ENCODE peak calls at places on chromosomes 1 and 21, in four cellular contexts. One of them, this sample, is unnamed.
A peak's percentile ranks its signal among the peaks of the same experiment; 100 is the strongest.

GRCh38 chr1:27031235-27032118 is 18.8 kb upstream of the TENT5B start:
- DNase-seq in K562: peak; percentile 23
- DNase-seq in stomach: peak; percentile 86
- DNase-seq in transverse colon: peak; percentile 89
- DNase-seq in this sample: no peak

GRCh38 chr1:147919881-147920280 is 8.3 kb upstream of the GPR89B start:
- DNase-seq in K562: no peak
- DNase-seq in stomach: no peak
- DNase-seq in transverse colon: no peak
- DNase-seq in this sample: no peak

GRCh38 chr21:45510466-45510955 is 31.7 kb downstream of the SLC19A1 start:
- DNase-seq in K562: no peak
- DNase-seq in transverse colon: no peak
- DNase-seq in stomach: no peak
- DNase-seq in this sample: no peak

GRCh38 chr21:29072873-29073221 is 601 bp downstream of the CCT8 start:
- DNase-seq in stomach: no peak
- DNase-seq in transverse colon: no peak
- DNase-seq in K562: no peak
- DNase-seq in this sample: no peak

GRCh38 chr1:51336004-51336403 is 5.6 kb upstream of the TTC39A start:
- DNase-seq in K562: no peak
- DNase-seq in stomach: peak; percentile 24
- DNase-seq in transverse colon: no peak
- DNase-seq in this sample: no peak

GRCh38 chr1:100309863-100310262 is 42.4 kb upstream of the CDC14A start:
- DNase-seq in K562: no peak
- DNase-seq in transverse colon: no peak
- DNase-seq in stomach: no peak
- DNase-seq in this sample: no peak

GRCh38 chr1:230048322-230048721 is 18.7 kb upstream of the GALNT2 start:
- DNase-seq in transverse colon: no peak
- DNase-seq in stomach: no peak
- DNase-seq in K562: no peak
- DNase-seq in this sample: no peak

GRCh38 chr1:221834698-221835538 is 93.0 kb upstream of the DUSP10 start:
- DNase-seq in stomach: no peak
- DNase-seq in K562: no peak
- DNase-seq in transverse colon: no peak
- DNase-seq in this sample: no peak

GRCh38 chr1:153682730-153683129 is 4.2 kb downstream of the NPR1 start:
- DNase-seq in stomach: no peak
- DNase-seq in K562: no peak
- DNase-seq in transverse colon: no peak
- DNase-seq in this sample: no peak

GRCh38 chr21:26236281-26236680 is 65.7 kb upstream of the APP start:
- DNase-seq in stomach: no peak
- DNase-seq in transverse colon: no peak
- DNase-seq in K562: no peak
- DNase-seq in this sample: no peak

GRCh38 chr1:66300986-66301451 is 232.9 kb upstream of the SGIP1 start:
- DNase-seq in transverse colon: no peak
- DNase-seq in K562: no peak
- DNase-seq in stomach: no peak
- DNase-seq in this sample: no peak

GRCh38 chr1:51738681-51739080 is 121.8 kb downstream of the OSBPL9 start:
- DNase-seq in K562: no peak
- DNase-seq in transverse colon: no peak
- DNase-seq in stomach: no peak
- DNase-seq in this sample: no peak

GRCh38 chr1:25806418-25806817 is 6.4 kb downstream of the SELENON start:
- DNase-seq in transverse colon: no peak
- DNase-seq in stomach: no peak
- DNase-seq in K562: no peak
- DNase-seq in this sample: no peak

GRCh38 chr21:38811257-38811656 is 5.5 kb downstream of the ETS2 start:
- DNase-seq in K562: no peak
- DNase-seq in transverse colon: no peak
- DNase-seq in stomach: no peak
- DNase-seq in this sample: no peak

GRCh38 chr1:6506210-6507036 is 15.0 kb upstream of the PLEKHG5 start:
- DNase-seq in stomach: no peak
- DNase-seq in K562: no peak
- DNase-seq in transverse colon: no peak
- DNase-seq in this sample: no peak

GRCh38 chr1:197302775-197303174 is 34.7 kb downstream of the CRB1 start:
- DNase-seq in stomach: no peak
- DNase-seq in K562: no peak
- DNase-seq in transverse colon: no peak
- DNase-seq in this sample: no peak

GRCh38 chr1:165512817-165513216 is 31.0 kb upstream of the LRRC52 start:
- DNase-seq in transverse colon: no peak
- DNase-seq in K562: no peak
- DNase-seq in stomach: no peak
- DNase-seq in this sample: no peak

GRCh38 chr1:205348559-205349477 is 7.9 kb downstream of the KLHDC8A start:
- DNase-seq in transverse colon: no peak
- DNase-seq in K562: no peak
- DNase-seq in stomach: no peak
- DNase-seq in this sample: no peak

GRCh38 chr1:62286778-62287224 is 32.4 kb downstream of the KANK4 start:
- DNase-seq in K562: no peak
- DNase-seq in transverse colon: peak; percentile 37
- DNase-seq in stomach: no peak
- DNase-seq in this sample: no peak

GRCh38 chr1:41862411-41863221 is 56.1 kb downstream of the HIVEP3 start:
- DNase-seq in transverse colon: no peak
- DNase-seq in K562: no peak
- DNase-seq in stomach: no peak
- DNase-seq in this sample: no peak
- TF ChIP-seq POLR2A in transverse colon: no peak
- TF ChIP-seq POLR2A in K562: no peak
- TF ChIP-seq POLR2A in stomach: no peak
- TF ChIP-seq POLR2A in this sample: no peak

GRCh38 chr1:231959225-231959884 is 332.8 kb downstream of the DISC1 start:
- DNase-seq in transverse colon: no peak
- DNase-seq in K562: no peak
- DNase-seq in stomach: no peak
- DNase-seq in this sample: no peak
- TF ChIP-seq POLR2AphosphoS5 in transverse colon: no peak
- TF ChIP-seq POLR2AphosphoS5 in K562: no peak
- TF ChIP-seq POLR2AphosphoS5 in stomach: no peak
- TF ChIP-seq POLR2AphosphoS5 in this sample: no peak

GRCh38 chr1:211282023-211282373 is 22.8 kb downstream of the RCOR3 start:
- DNase-seq in stomach: no peak
- DNase-seq in transverse colon: no peak
- DNase-seq in K562: no peak
- DNase-seq in this sample: no peak

GRCh38 chr1:211281322-211282022 is 22.3 kb downstream of the RCOR3 start:
- DNase-seq in K562: no peak
- DNase-seq in transverse colon: no peak
- DNase-seq in stomach: no peak
- DNase-seq in this sample: no peak

GRCh38 chr1:211280910-211281309 is 21.7 kb downstream of the RCOR3 start:
- DNase-seq in K562: no peak
- DNase-seq in transverse colon: no peak
- DNase-seq in stomach: no peak
- DNase-seq in this sample: no peak

GRCh38 chr1:211285196-211285595 is 26.0 kb downstream of the RCOR3 start:
- DNase-seq in K562: no peak
- DNase-seq in transverse colon: no peak
- DNase-seq in stomach: no peak
- DNase-seq in this sample: no peak

GRCh38 chr1:211279340-211279739 is 20.2 kb downstream of the RCOR3 start:
- DNase-seq in K562: no peak
- DNase-seq in stomach: no peak
- DNase-seq in transverse colon: no peak
- DNase-seq in this sample: no peak
- H3K4me3 ChIP-seq in K562: no peak overlapping the region
- H3K4me3 ChIP-seq in stomach: no peak overlapping the region
- H3K4me3 ChIP-seq in transverse colon: no peak overlapping the region
- H3K4me3 ChIP-seq in this sample: no peak overlapping the region

GRCh38 chr1:86914998-86915736 is 732 bp downstream of the HS2ST1 start:
- DNase-seq in stomach: peak; percentile 52
- DNase-seq in K562: no peak
- DNase-seq in transverse colon: peak; percentile 54
- DNase-seq in this sample: no peak

GRCh38 chr1:86913399-86913895 is 479 bp downstream of the SELENOF start:
- DNase-seq in K562: no peak
- DNase-seq in stomach: peak; percentile 31
- DNase-seq in transverse colon: peak; percentile 31
- DNase-seq in this sample: no peak

GRCh38 chr1:86914635-86914997 is at the start of gene HS2ST1:
- DNase-seq in transverse colon: no peak
- DNase-seq in stomach: no peak
- DNase-seq in K562: no peak
- DNase-seq in this sample: no peak

GRCh38 chr1:86912501-86912900 is 1.4 kb downstream of the SELENOF start:
- DNase-seq in transverse colon: no peak
- DNase-seq in stomach: no peak
- DNase-seq in K562: no peak
- DNase-seq in this sample: no peak

DNA sequence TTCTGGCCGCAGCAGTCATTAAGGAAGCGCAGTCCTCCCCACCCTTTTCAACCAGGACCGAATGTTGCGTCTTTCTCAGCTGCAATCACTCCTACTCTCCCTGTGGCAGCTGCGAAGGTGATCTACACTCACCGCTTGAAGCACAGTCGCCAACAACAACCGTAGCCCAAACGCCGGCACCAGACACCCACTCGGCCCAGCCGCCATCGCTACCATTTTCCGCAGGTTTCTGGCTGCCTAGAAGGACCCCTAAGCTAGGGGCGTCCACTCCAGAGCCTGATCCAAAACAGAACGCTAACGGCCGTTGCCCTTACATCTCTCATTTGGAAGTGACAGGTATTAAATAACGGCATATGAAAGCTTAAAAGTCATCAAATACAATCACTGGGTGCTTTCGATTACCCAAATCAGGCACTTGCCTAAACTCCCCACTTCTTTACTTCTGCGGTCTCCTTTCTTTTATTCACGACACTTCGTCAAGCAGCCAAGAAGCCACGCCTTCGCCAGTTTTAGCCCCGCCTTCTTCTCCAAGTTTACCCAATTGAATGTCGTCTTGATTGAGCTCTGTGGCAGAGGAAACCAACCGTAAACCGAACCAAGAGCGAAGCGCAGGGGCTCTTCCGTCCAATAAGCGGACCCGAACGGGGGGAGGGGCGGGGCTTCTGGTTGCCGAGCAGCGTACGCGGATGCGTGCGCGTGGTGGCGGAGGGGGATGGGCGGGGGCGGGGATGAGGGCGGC is at the start of gene SELENOF:
- DNase-seq in transverse colon: peak; percentile 99
- DNase-seq in stomach: peak; percentile 99
- DNase-seq in K562: peak; percentile 96
- DNase-seq in this sample: peak; percentile 97
- TF ChIP-seq POLR2A in transverse colon: peak; percentile 46
- TF ChIP-seq POLR2A in stomach: no peak
- TF ChIP-seq POLR2A in K562: peak; percentile 93
- TF ChIP-seq POLR2A in this sample: no peak

DNA sequence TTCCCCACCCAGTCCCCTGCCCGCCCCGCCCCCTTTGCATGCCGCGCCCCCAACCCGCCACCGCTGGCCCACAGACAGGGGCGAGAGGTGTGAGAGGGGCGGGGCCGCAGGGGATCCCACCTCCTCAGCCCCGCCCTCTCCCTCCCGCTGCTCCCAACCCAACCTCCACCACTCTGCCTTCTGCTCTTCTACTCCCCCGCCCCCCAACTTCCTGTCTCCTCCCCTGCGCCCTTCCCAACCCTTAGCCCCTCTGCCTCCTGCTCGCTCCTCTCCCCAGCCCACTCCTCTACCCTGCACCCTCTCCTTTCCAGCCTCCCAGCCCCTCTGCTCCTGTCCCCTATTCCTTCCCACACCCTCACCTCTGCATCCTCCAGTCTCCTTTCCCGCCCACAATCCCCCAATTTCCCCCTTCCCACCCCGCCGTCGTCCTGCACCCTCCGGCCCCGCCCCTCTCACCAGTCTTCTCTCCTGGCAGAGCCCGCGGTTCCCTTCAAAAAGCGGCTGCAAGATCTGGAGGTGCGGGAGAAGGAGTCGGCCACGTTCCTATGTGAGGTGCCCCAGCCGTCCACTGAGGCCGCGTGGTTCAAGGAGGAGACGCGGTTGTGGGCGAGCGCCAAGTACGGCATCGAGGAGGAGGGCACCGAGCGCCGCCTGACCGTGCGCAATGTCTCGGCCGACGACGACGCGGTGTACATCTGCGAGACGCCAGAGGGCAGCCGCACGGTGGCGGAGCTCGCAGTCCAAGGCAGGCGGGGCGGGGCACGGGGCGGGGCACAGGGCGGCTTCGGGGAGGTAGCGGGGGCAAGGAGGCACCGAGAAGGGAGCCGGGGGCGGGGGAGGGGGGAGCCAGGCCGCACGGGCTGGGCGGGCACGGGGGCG is 5.4 kb downstream of the OBSCN start:
- DNase-seq in transverse colon: peak; percentile 91
- DNase-seq in K562: peak; percentile 98
- DNase-seq in stomach: peak; percentile 90
- DNase-seq in this sample: peak; percentile 83
- TF ChIP-seq POLR2AphosphoS5 in transverse colon: peak; percentile 39
- TF ChIP-seq POLR2AphosphoS5 in K562: no peak
- TF ChIP-seq POLR2AphosphoS5 in stomach: peak; percentile 63
- TF ChIP-seq POLR2AphosphoS5 in this sample: no peak

GRCh38 chr1:16903458-16903796 is 7.6 kb downstream of the RNU1-2 start:
- DNase-seq in stomach: no peak
- DNase-seq in transverse colon: no peak
- DNase-seq in K562: no peak
- DNase-seq in this sample: no peak
- H3K4me3 ChIP-seq in stomach: peak overlapping the region; percentile 47
- H3K4me3 ChIP-seq in transverse colon: peak overlapping the region; percentile 50
- H3K4me3 ChIP-seq in K562: peak overlapping the region; percentile 36
- H3K4me3 ChIP-seq in this sample: peak overlapping the region; percentile 69

GRCh38 chr1:225813250-225813964 is 3.5 kb downstream of the EPHX1 start:
- DNase-seq in K562: peak; percentile 79
- DNase-seq in transverse colon: peak; percentile 62
- DNase-seq in stomach: peak; percentile 42
- DNase-seq in this sample: no peak
- TF ChIP-seq POLR2A in K562: no peak
- TF ChIP-seq POLR2A in transverse colon: no peak
- TF ChIP-seq POLR2A in stomach: no peak
- TF ChIP-seq POLR2A in this sample: no peak